ENCODE peak calls at places on chromosomes 13 and 19, in four cellular contexts. Y is A549, J is ovary, I is lung. K is an unnamed sample. For H3K4me1, the result is how much of the 10 kb centered on the place peaks cover.

GRCh38 chr19:10519421-10519820 is 2.2 kb upstream of the S1PR5 start:
- DNase-seq in Y (no peak), J (no peak), I (no peak), K (no peak)

GRCh38 chr13:97295279-97296182 is 73.4 kb downstream of the MBNL2 start:
- DNase-seq in Y (peak), J (no peak), I (no peak), K (no peak)

GRCh38 chr13:25116044-25116443 is 20.1 kb downstream of the PABPC3 start:
- DNase-seq in Y (no peak), J (no peak), I (no peak), K (no peak)

GRCh38 chr13:39556856-39557255 is 46.1 kb downstream of the LHFPL6 start:
- DNase-seq in Y (no peak), J (no peak), I (no peak), K (no peak)

GRCh38 chr19:8585057-8585893 is 8.0 kb upstream of the MYO1F start:
- DNase-seq in Y (no peak), J (no peak), I (no peak), K (no peak)

GRCh38 chr13:59906413-59907027 is 257.2 kb downstream of the DIAPH3 start:
- DNase-seq in Y (peak), J (no peak), I (no peak), K (no peak)

GRCh38 chr19:11102944-11103343 is 13.7 kb downstream of the LDLR start:
- DNase-seq in Y (no peak), J (no peak), I (no peak), K (no peak)

GRCh38 chr19:32415246-32415645 is 9.7 kb downstream of the DPY19L3 start:
- DNase-seq in Y (no peak), J (no peak), I (no peak), K (no peak)

GRCh38 chr19:10553087-10553667 is 9.5 kb downstream of the ATG4D start:
- DNase-seq in Y (no peak), J (no peak), I (no peak), K (no peak)

GRCh38 chr13:36341718-36342117 is 4.5 kb downstream of the SPART start:
- DNase-seq in Y (no peak), J (no peak), I (no peak), K (no peak)

GRCh38 chr13:72437458-72437857 is 290.0 kb downstream of the MZT1 start:
- DNase-seq in Y (no peak), J (no peak), I (no peak), K (no peak)

GRCh38 chr13:113489171-113489548 is 1.4 kb downstream of the DCUN1D2 start:
- DNase-seq in Y (no peak), J (no peak), I (no peak), K (no peak)

GRCh38 chr13:26956532-26957142 is 196.1 kb upstream of the GPR12 start:
- DNase-seq in Y (peak), J (no peak), I (no peak), K (no peak)

GRCh38 chr19:19537321-19538048 is 580 bp upstream of the CILP2 start:
- DNase-seq in Y (no peak), J (no peak), I (no peak), K (no peak)

GRCh38 chr13:107883561-107884175 is 331.7 kb downstream of the LIG4 start:
- DNase-seq in Y (no peak), J (no peak), I (no peak), K (no peak)

GRCh38 chr19:33408538-33408937 is 35.0 kb downstream of the CEBPG start:
- DNase-seq in Y (no peak), J (no peak), I (no peak), K (no peak)

GRCh38 chr19:18659281-18660050 is 22.6 kb downstream of the KLHL26 start:
- DNase-seq in Y (no peak), J (no peak), I (no peak), K (no peak)

GRCh38 chr19:33647146-33647545 is 25.4 kb downstream of the CHST8 start:
- DNase-seq in Y (no peak), J (no peak), I (no peak), K (no peak)

GRCh38 chr19:22919946-22920345 is 83.0 kb downstream of the ZNF728 start:
- DNase-seq in Y (no peak), J (no peak), I (no peak), K (no peak)

GRCh38 chr19:48752511-48753365 is at the start of gene FUT1:
- DNase-seq in Y (no peak), J (no peak), I (peak), K (no peak)

GRCh38 chr19:15108845-15109767 is 1.9 kb downstream of the SYDE1 start:
- DNase-seq in Y (no peak), J (no peak), I (no peak), K (no peak)

GRCh38 chr19:15673176-15673654 is 328 bp downstream of the CYP4F12 start:
- DNase-seq in Y (peak), J (no peak), I (no peak), K (no peak)

GRCh38 chr19:53088091-53088490 is 15.1 kb downstream of the ZNF160 start:
- DNase-seq in Y (no peak), J (no peak), I (no peak), K (no peak)

GRCh38 chr19:38068851-38069250 is 155.2 kb downstream of the DPF1 start:
- DNase-seq in Y (no peak), J (no peak), I (no peak), K (no peak)

GRCh38 chr13:34462843-34463242 is 479.2 kb upstream of the NBEA start:
- DNase-seq in Y (peak), J (no peak), I (no peak), K (no peak)

DNA sequence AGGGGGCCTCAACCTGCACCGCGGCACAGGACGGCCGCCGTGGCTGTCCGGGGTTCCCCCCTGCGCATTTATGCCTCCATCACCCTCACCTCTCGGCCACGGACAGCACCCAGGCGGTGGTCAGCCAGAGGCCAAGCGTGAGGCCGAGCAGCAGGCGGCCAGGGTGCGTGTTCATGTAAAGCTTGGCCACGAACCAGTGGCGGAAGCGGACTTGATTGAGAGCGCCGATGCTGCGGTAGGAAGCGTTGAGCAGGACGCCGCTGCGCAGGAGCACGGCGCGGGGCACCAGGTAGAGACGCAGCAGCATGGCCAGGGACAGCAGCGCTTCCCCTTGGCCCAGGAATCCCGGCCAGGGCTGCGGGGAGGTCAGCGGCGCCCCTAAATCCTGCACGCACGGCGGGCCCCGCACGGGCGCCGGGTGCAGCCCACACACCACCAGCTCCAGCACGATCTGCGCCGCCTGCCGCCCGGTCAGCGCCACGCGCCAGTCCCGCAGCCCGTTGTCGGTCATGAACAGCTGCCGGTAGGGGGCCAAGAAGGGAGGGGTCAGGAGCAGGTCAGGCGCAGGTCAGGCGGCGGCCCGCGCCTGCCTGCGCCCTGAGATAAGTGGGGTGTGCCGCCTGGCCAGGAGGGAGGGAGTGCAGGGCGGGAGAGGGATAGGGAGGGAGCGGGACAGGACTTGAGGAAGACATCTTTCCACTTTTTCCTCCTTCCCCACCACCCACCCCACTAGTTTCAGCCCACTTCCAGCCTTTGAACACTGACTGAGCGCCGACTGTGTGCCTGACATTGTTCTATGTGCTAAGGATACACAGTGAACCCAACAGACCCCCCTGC is 6.5 kb downstream of the KCNN4 start:
- DNase-seq in Y (no peak), J (peak), I (peak), K (no peak)
- H3K4me1 ChIP-seq in Y (under half), J (under half), I (under half), K (under half)

GRCh38 chr13:66994097-66994496 is 236.0 kb downstream of the PCDH9 start:
- DNase-seq in Y (peak), J (no peak), I (peak), K (no peak)
- H3K4me1 ChIP-seq in Y (under half), J (under half), I (under half), K (under half)

GRCh38 chr13:32134241-32134801 is 102.7 kb downstream of the FRY start:
- DNase-seq in Y (no peak), J (no peak), I (no peak), K (no peak)
- H3K4me1 ChIP-seq in Y (under half), J (under half), I (under half), K (under half)

GRCh38 chr19:29323972-29324680 is 111.2 kb upstream of the UQCRFS1 start:
- DNase-seq in Y (no peak), J (no peak), I (peak), K (no peak)
- H3K4me1 ChIP-seq in Y (under half), J (under half), I (under half), K (under half)

DNA sequence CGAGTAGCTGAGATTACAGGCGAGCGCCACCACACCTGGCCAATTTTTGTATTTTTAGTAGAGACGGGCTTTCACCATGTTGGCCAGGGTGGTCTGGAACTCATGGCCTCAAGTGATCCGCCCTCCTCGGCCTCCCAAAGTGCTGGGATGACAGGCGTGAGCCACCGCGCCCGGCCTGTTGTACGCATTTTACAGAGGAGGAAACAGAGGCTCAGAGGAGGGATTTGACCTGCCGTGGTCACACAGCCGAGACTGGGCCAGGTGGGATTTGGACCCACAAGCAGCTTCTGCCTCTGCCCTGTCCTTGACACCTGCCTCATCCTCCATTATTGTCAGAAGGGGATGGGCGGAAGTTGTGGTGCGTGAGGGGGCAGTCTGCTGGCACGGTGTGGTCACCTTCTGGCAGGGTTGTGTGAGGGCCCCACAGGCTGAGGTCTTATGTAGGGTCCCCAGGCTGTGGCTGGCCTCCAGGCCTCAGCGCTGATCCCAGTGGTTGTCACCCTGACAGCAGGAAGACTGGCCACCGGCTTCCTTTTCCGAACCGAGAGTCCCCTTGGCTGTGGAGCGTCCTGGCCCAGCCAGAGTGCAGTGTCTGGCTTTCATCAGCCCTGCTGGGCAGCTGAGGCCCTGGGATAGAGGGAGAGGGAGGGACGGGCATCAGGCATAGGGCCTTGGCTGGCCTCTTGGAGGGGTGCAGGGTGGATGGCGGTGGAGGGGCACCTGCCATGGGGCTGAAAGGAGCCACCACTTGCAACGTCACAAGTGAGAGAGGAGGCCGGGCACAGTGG is 20.3 kb downstream of the NFIC start:
- DNase-seq in Y (no peak), J (no peak), I (no peak), K (no peak)
- H3K4me1 ChIP-seq in Y (half or more), J (half or more), I (under half), K (half or more)

DNA sequence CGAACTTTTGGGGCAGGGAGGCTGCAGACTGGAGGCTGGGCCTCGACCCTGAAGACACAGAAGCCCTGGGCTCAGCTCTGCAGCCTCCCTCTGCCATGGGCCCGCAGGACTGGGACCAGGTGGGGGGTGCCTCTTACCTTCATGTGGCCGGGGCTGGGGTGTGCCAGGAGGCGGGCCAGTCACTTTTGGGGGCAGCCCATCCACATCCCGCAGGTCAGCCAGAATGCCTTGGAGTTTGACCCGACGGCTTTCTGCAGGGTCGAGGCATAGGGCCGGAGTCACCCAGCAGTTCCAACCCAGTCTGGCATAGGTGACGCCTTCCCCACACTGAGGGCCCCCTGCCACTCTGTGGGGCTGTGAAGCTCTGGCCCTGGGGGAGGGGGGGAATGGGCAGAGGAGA is 10.8 kb upstream of the PRKD2 start:
- DNase-seq in Y (no peak), J (no peak), I (no peak), K (no peak)
- H3K4me1 ChIP-seq in Y (under half), J (under half), I (under half), K (under half)

DNA sequence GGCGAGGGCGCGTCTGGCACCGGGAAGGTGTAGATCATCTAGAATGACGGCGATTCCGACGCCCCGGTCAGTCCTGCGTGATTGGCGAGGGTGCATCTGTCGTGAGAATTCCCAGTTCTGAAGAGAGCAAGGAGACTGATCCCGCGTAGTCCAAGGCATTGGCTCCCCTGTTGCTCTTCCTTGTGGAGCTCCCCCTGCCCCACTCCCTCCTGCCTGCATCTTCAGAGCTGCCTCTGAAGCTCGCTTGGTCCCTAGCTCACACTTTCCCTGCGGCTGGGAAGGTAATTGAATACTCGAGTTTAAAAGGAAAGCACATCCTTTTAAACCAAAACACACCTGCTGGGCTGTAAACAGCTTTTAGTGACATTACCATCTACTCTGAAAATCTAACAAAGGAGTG is 26.0 kb upstream of the NDUFS7 start:
- DNase-seq in Y (no peak), J (peak), I (no peak), K (no peak)
- H3K4me1 ChIP-seq in Y (under half), J (under half), I (under half), K (under half)

GRCh38 chr19:17205237-17206140 is 9.7 kb upstream of the USE1 start:
- DNase-seq in Y (peak), J (peak), I (peak), K (no peak)

GRCh38 chr19:17209126-17210036 is 5.8 kb upstream of the USE1 start:
- DNase-seq in Y (peak), J (no peak), I (no peak), K (no peak)

GRCh38 chr19:17210296-17210695 is 4.9 kb upstream of the USE1 start:
- DNase-seq in Y (no peak), J (no peak), I (no peak), K (no peak)

GRCh38 chr19:17202713-17203112 is 12.4 kb upstream of the USE1 start:
- DNase-seq in Y (no peak), J (no peak), I (no peak), K (no peak)

DNA sequence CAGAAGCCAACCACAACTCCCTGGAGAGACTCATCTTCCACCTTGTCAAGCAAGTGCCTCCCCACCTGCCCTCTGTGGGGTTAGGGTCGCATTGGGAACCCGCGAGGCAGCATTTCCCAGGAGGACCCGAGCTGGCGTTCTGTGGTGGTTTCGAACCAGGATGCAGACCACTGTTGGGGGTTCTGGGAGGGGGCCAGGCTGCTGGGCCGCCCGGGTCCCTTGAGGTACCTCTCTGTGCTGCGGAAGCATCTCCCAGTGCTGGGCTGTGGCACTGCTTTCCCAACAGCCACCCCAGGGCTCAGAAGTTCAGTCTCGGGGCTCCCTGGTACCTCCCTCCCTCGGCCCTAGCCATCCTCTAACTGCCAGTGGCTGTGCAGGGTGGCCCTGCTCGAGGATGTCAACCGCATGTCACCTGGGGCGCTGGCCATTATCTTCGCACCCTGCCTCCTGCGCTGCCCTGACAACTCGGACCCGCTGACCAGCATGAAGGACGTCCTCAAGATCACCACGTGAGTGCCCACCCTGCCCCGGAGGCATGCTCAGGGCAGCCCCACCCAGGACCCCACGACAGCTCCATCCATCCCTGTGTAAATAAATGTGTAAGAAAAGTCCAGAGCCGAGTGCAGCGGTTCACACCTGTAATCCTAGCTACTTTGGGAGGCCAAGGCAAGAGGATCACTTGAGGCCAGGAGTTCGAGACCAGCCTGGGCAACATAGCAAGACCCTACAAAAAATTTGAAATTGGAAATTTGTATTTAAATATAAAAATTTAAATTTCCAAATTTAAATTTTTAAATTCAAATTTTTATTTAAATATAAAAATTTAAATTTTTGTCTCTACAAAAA is 8.2 kb upstream of the USE1 start:
- DNase-seq in Y (no peak), J (peak), I (no peak), K (no peak)
- H3K4me1 ChIP-seq in Y (under half), J (under half), I (under half), K (under half)